ENCODE peak calls at places on chromosomes 7 and 10, in five cellular contexts. F, A, L, I and V are unnamed samples.
A peak's percentile ranks its signal among the peaks of the same experiment; 100 is the strongest.

GRCh38 chr7:158003441-158004122 is 584.0 kb downstream of the PTPRN2 start:
- DNase-seq in F (no peak), A (no peak), L (no peak), I (no peak), V (no peak)

GRCh38 chr10:45064998-45065397 is 64.3 kb downstream of the ZNF22 start:
- DNase-seq in F (no peak), A (no peak), L (no peak), I (no peak), V (no peak)

GRCh38 chr10:82440775-82441174 is 565.8 kb downstream of the NRG3 start:
- DNase-seq in F (no peak), A (no peak), L (no peak), I (no peak), V (no peak)

GRCh38 chr10:34624323-34625153 is 190.6 kb downstream of the PARD3 start:
- DNase-seq in F (no peak), A (no peak), L (no peak), I (no peak), V (no peak)

GRCh38 chr7:137316643-137317042 is 26.9 kb downstream of the PTN start:
- DNase-seq in F (no peak), A (no peak), L (no peak), I (no peak), V (no peak)

GRCh38 chr7:99860281-99861127 is 16.3 kb downstream of the OR2AE1 start:
- DNase-seq in F (peak; percentile 57), A (peak; percentile 54), L (no peak), I (no peak), V (peak; percentile 64)

GRCh38 chr10:80186364-80187012 is 18.8 kb downstream of the ANXA11 start:
- DNase-seq in F (peak; percentile 32), A (peak; percentile 43), L (peak; percentile 51), I (no peak), V (no peak)

GRCh38 chr7:42106562-42106961 is 130.4 kb downstream of the GLI3 start:
- DNase-seq in F (peak; percentile 49), A (no peak), L (no peak), I (no peak), V (no peak)

GRCh38 chr10:98267894-98268693 is at the start of gene LOXL4:
- DNase-seq in F (peak; percentile 50), A (peak; percentile 66), L (no peak), I (no peak), V (peak; percentile 45)

GRCh38 chr10:104824378-104825006 is 183.4 kb downstream of the SORCS3 start:
- DNase-seq in F (peak; percentile 35), A (peak; percentile 11), L (peak; percentile 20), I (peak; percentile 1), V (peak; percentile 20)

GRCh38 chr7:70178787-70179186 is 580.5 kb downstream of the AUTS2 start:
- DNase-seq in F (no peak), A (peak; percentile 66), L (no peak), I (no peak), V (peak; percentile 12)

GRCh38 chr7:130875265-130875741 is 141.3 kb upstream of the KLF14 start:
- DNase-seq in F (peak; percentile 49), A (no peak), L (peak; percentile 60), I (peak; percentile 39), V (peak; percentile 67)

GRCh38 chr10:97888641-97889262 is 39.1 kb downstream of the GOLGA7B start:
- DNase-seq in F (peak; percentile 77), A (peak; percentile 73), L (peak; percentile 35), I (no peak), V (peak; percentile 69)

GRCh38 chr10:122019414-122019975 is 30.5 kb downstream of the TACC2 start:
- DNase-seq in F (no peak), A (no peak), L (no peak), I (no peak), V (no peak)